ENCODE peak calls at places on chromosome 6, in four cellular contexts. One of them, this sample, is unnamed.

GRCh38 chr6:159999240-159999671 is 30.4 kb downstream of the IGF2R start:
- DNase-seq in HepG2: peak; percentile 69
- DNase-seq in WTC11: no peak
- DNase-seq in K562: peak; percentile 40
- DNase-seq in this sample: no peak

GRCh38 chr6:151666526-151666925 is 141.0 kb upstream of the ESR1 start:
- DNase-seq in WTC11: no peak
- DNase-seq in K562: no peak
- DNase-seq in HepG2: no peak
- DNase-seq in this sample: no peak

GRCh38 chr6:139520321-139520768 is 145.9 kb upstream of the CITED2 start:
- DNase-seq in K562: no peak
- DNase-seq in HepG2: no peak
- DNase-seq in WTC11: no peak
- DNase-seq in this sample: no peak

GRCh38 chr6:46704562-46704961 is 16.9 kb downstream of the TDRD6 start:
- DNase-seq in WTC11: no peak
- DNase-seq in HepG2: peak; percentile 4
- DNase-seq in K562: no peak
- DNase-seq in this sample: no peak

GRCh38 chr6:152312434-152312833 is 324.7 kb downstream of the SYNE1 start:
- DNase-seq in WTC11: no peak
- DNase-seq in K562: no peak
- DNase-seq in HepG2: no peak
- DNase-seq in this sample: no peak

GRCh38 chr6:81785340-81785739 is 32.9 kb upstream of the TENT5A start:
- DNase-seq in K562: no peak
- DNase-seq in HepG2: no peak
- DNase-seq in WTC11: no peak
- DNase-seq in this sample: no peak

GRCh38 chr6:158785036-158785435 is 34.1 kb downstream of the EZR start:
- DNase-seq in K562: no peak
- DNase-seq in WTC11: no peak
- DNase-seq in HepG2: no peak
- DNase-seq in this sample: no peak

GRCh38 chr6:33112148-33112547 is 36.4 kb downstream of the HLA-DPB1 start:
- DNase-seq in HepG2: peak; percentile 23
- DNase-seq in WTC11: no peak
- DNase-seq in K562: peak; percentile 56
- DNase-seq in this sample: peak; percentile 68

GRCh38 chr6:36827261-36828079 is 11.8 kb downstream of the CPNE5 start:
- DNase-seq in K562: peak; percentile 69
- DNase-seq in WTC11: no peak
- DNase-seq in HepG2: no peak
- DNase-seq in this sample: no peak

GRCh38 chr6:123016431-123017110 is 20.5 kb downstream of the CLVS2 start:
- DNase-seq in WTC11: no peak
- DNase-seq in HepG2: no peak
- DNase-seq in K562: no peak
- DNase-seq in this sample: no peak

GRCh38 chr6:38168699-38169098 is 349.2 kb downstream of the ZFAND3 start:
- DNase-seq in K562: no peak
- DNase-seq in WTC11: no peak
- DNase-seq in HepG2: no peak
- DNase-seq in this sample: no peak

GRCh38 chr6:113857565-113858066 is 471 bp downstream of the MARCKS start:
- DNase-seq in HepG2: no peak
- DNase-seq in K562: no peak
- DNase-seq in WTC11: peak; percentile 14
- DNase-seq in this sample: no peak

GRCh38 chr6:44800171-44800671 is 412.7 kb downstream of the CDC5L start:
- DNase-seq in K562: no peak
- DNase-seq in HepG2: peak; percentile 18
- DNase-seq in WTC11: no peak
- DNase-seq in this sample: no peak

GRCh38 chr6:136921521-136921935 is 573 bp upstream of the SLC35D3 start:
- DNase-seq in WTC11: peak; percentile 53
- DNase-seq in K562: no peak
- DNase-seq in HepG2: no peak
- DNase-seq in this sample: no peak

GRCh38 chr6:26224547-26224912 is 137.3 kb downstream of the HFE start:
- DNase-seq in WTC11: no peak
- DNase-seq in K562: no peak
- DNase-seq in HepG2: no peak
- DNase-seq in this sample: no peak

GRCh38 chr6:150490586-150490985 is 109.1 kb upstream of the PLEKHG1 start:
- DNase-seq in WTC11: no peak
- DNase-seq in K562: no peak
- DNase-seq in HepG2: no peak
- DNase-seq in this sample: no peak

GRCh38 chr6:101232946-101233345 is 160.6 kb upstream of the GRIK2 start:
- DNase-seq in K562: no peak
- DNase-seq in WTC11: no peak
- DNase-seq in HepG2: no peak
- DNase-seq in this sample: no peak

DNA sequence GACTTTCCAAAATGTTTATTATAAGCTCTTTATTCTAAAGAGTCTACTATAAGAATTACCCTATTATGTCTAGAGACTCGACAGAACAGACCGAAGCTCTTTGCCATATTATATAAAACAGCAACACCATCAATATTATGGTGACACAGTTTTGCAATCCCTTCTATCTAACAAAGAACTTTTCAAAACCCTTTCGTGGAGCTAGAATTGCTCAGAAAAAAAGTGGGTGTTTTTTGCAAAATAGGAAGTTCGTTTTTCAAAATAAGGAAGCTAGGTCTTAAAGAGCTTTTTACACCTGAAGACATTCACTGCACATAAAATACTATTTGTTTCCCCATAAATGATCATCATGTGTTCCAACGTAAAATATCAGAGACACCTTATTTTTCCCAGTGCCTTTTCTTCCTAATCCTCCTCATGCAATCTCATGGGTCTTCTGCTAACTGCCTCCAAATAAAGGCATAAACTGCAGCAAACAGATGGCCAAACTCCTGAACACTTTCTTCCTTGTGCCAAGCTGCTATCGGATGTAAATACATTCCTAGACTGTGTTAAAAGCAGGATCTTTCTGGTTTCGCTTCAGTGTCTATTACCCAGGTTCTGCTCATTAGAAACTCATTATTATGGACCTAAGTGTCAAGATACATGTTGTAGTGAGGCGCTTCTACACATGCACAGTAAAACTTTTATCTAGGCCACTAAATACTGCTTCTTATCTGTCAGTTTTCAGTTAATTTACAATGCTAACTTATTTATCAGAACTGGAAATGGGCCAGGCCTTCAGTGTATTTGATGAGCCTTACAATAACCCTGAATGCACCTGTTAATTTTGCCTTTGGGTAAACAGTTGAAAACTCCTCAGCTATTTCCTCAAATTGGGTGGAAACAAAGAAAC is 240.2 kb downstream of the FOXC1 start:
- DNase-seq in WTC11: no peak
- DNase-seq in K562: no peak
- DNase-seq in HepG2: no peak
- DNase-seq in this sample: no peak
- TF ChIP-seq CREM in WTC11: no peak
- TF ChIP-seq CREM in K562: no peak
- TF ChIP-seq CREM in HepG2: no peak
- TF ChIP-seq CREM in this sample: no peak

GRCh38 chr6:142481466-142481865 is 179.7 kb downstream of the ADGRG6 start:
- DNase-seq in HepG2: no peak
- DNase-seq in WTC11: no peak
- DNase-seq in K562: no peak
- DNase-seq in this sample: no peak

GRCh38 chr6:142478117-142478516 is 176.3 kb downstream of the ADGRG6 start:
- DNase-seq in HepG2: peak; percentile 46
- DNase-seq in K562: peak; percentile 15
- DNase-seq in WTC11: no peak
- DNase-seq in this sample: no peak

GRCh38 chr6:142482249-142482648 is 180.4 kb downstream of the ADGRG6 start:
- DNase-seq in K562: no peak
- DNase-seq in HepG2: no peak
- DNase-seq in WTC11: no peak
- DNase-seq in this sample: no peak

GRCh38 chr6:142485256-142485655 is 183.4 kb downstream of the ADGRG6 start:
- DNase-seq in HepG2: no peak
- DNase-seq in WTC11: no peak
- DNase-seq in K562: no peak
- DNase-seq in this sample: no peak

DNA sequence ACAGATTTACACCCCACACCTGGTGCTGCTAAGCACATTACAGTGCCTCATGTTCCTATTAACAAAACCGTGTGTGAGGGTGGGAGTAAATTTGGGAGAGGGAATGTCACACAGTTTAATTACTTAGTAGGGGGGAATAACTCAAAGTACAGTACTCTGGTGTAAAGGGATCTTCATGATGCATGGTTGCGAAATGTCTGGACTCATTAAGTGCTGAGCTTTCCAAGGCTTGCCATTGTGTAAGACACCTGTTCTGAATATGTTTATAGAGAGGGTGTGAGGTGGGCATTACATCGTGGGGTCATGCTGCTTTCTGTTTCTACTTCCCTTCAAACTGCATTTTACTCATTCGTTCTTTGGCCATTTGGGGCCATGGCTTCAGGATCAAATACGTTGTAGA is 181.2 kb downstream of the ADGRG6 start:
- DNase-seq in K562: no peak
- DNase-seq in WTC11: no peak
- DNase-seq in HepG2: no peak
- DNase-seq in this sample: no peak
- TF ChIP-seq CREM in K562: no peak
- TF ChIP-seq CREM in WTC11: no peak
- TF ChIP-seq CREM in HepG2: no peak
- TF ChIP-seq CREM in this sample: no peak

GRCh38 chr6:11851405-11851804 is 72.8 kb upstream of the ADTRP start:
- DNase-seq in K562: no peak
- DNase-seq in HepG2: no peak
- DNase-seq in WTC11: no peak
- DNase-seq in this sample: no peak
- TF ChIP-seq CREM in K562: no peak
- TF ChIP-seq CREM in HepG2: no peak
- TF ChIP-seq CREM in WTC11: no peak
- TF ChIP-seq CREM in this sample: peak; percentile 73

DNA sequence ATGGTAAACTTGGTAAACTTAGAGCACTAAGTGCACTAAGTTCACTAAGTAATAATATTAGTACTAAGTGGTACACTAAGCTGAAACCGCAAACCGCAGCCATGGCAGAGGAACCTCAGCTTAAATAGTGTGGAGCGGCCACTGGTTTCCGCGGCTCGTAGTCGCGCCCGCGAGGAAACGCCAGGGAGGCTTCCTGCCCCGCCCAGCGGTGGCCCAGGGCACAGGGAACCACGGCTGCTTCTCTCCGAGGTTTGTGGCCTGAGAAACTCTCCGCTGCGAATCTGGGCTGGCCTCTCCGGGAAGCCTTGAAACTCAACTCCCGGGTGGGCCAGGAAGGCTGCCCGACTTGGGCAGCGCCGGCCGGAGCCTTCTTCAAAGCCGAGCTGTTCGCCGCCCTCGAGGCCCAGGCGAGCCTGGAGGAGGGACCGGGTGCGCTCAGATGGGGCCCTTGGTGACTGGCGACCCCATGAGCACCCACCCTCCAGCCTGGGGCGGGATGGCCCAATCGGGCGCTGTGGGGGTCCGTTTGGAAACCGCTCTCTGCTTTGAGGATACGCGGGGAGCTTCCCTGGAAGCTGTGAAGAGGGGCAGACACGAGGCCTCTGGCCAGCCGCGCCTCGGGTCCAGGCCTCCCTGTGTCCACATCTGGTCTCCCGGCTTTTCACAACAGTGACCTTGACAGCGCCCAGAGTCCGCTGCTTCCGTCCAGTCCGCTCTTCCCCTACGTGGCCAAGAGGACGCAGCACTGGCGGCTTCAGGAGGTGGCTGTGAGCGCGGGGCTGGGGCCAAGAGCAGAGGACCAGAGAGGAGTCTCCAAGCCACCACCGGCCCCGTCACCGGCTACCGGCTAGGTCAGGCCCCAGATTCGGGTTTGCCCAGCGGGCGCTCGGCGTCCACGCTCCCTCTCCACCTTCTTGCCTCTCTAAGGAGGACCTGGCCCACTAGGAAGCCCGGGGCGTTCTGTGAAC is 25.4 kb upstream of the HLA-E start:
- DNase-seq in WTC11: peak; percentile 38
- DNase-seq in K562: no peak
- DNase-seq in HepG2: peak; percentile 23
- DNase-seq in this sample: peak; percentile 15
- TF ChIP-seq CREM in WTC11: no peak
- TF ChIP-seq CREM in K562: no peak
- TF ChIP-seq CREM in HepG2: no peak
- TF ChIP-seq CREM in this sample: no peak

This sample was measured in GM12878.